ENCODE peak calls at places on chromosomes 7 and 10, in four cellular contexts. U is foreskin keratinocyte, N is osteoblast, S is tibial artery. J is an unnamed sample.

GRCh38 chr10:96645191-96645721 is 58.4 kb upstream of the TM9SF3 start:
- DNase-seq in U (no peak), N (peak; percentile 59), S (peak; percentile 53), J (peak; percentile 33)

GRCh38 chr7:151696738-151697514 is 177.2 kb upstream of the RHEB start:
- DNase-seq in U (peak; percentile 26), N (peak; percentile 29), S (no peak), J (no peak)

GRCh38 chr10:19169684-19170083 is 121.1 kb downstream of the MALRD1 start:
- DNase-seq in U (peak; percentile 1), N (no peak), S (no peak), J (no peak)

GRCh38 chr10:78934499-78934898 is 134.3 kb upstream of the ZMIZ1 start:
- DNase-seq in U (no peak), N (no peak), S (no peak), J (no peak)

GRCh38 chr10:91590904-91591791 is 41.7 kb downstream of the PPP1R3C start:
- DNase-seq in U (no peak), N (no peak), S (no peak), J (peak; percentile 81)

GRCh38 chr7:28815928-28816373 is 142.2 kb downstream of the TRIL start:
- DNase-seq in U (no peak), N (no peak), S (no peak), J (no peak)

GRCh38 chr7:43577485-43577951 is 5.4 kb upstream of the STK17A start:
- DNase-seq in U (no peak), N (no peak), S (no peak), J (no peak)

GRCh38 chr7:40232242-40232929 is 97.6 kb downstream of the SUGCT start:
- DNase-seq in U (peak; percentile 20), N (no peak), S (no peak), J (no peak)

GRCh38 chr7:12062062-12062461 is 149.0 kb upstream of the TMEM106B start:
- DNase-seq in U (no peak), N (no peak), S (no peak), J (no peak)

GRCh38 chr10:110681023-110681681 is 37.0 kb downstream of the RBM20 start:
- DNase-seq in U (no peak), N (peak; percentile 86), S (no peak), J (no peak)

GRCh38 chr7:76337147-76337546 is 21.6 kb downstream of the YWHAG start:
- DNase-seq in U (no peak), N (no peak), S (no peak), J (no peak)

GRCh38 chr7:26880852-26881251 is 16.5 kb upstream of the SKAP2 start:
- DNase-seq in U (no peak), N (no peak), S (no peak), J (no peak)

GRCh38 chr7:107660381-107661080 is at the start of gene SLC26A4:
- DNase-seq in U (no peak), N (peak; percentile 47), S (no peak), J (no peak)

GRCh38 chr10:17607603-17608332 is 9.4 kb downstream of the HACD1 start:
- DNase-seq in U (no peak), N (peak; percentile 47), S (no peak), J (no peak)

GRCh38 chr7:106182904-106183303 is 70.8 kb upstream of the SYPL1 start:
- DNase-seq in U (no peak), N (no peak), S (no peak), J (no peak)

GRCh38 chr7:120033114-120033513 is 239.9 kb upstream of the KCND2 start:
- DNase-seq in U (no peak), N (no peak), S (no peak), J (no peak)

GRCh38 chr7:152663101-152663740 is 12.7 kb downstream of the XRCC2 start:
- DNase-seq in U (no peak), N (no peak), S (no peak), J (no peak)

GRCh38 chr10:129868470-129869035 is 95.5 kb downstream of the EBF3 start:
- DNase-seq in U (no peak), N (no peak), S (no peak), J (no peak)

GRCh38 chr7:154463794-154464193 is 411.6 kb downstream of the DPP6 start:
- DNase-seq in U (no peak), N (no peak), S (no peak), J (no peak)

GRCh38 chr10:16518822-16519221 is 2.9 kb downstream of the C1QL3 start:
- DNase-seq in U (no peak), N (peak; percentile 78), S (no peak), J (no peak)

GRCh38 chr7:33733865-33734650 is 171.3 kb upstream of the BMPER start:
- DNase-seq in U (no peak), N (no peak), S (no peak), J (no peak)

GRCh38 chr10:124149143-124149542 is 55.7 kb upstream of the CHST15 start:
- DNase-seq in U (no peak), N (no peak), S (no peak), J (no peak)

GRCh38 chr10:131571845-131572244 is 260.3 kb upstream of the TCERG1L start:
- DNase-seq in U (no peak), N (no peak), S (no peak), J (no peak)

GRCh38 chr7:2190531-2190930 is 42.2 kb downstream of the MAD1L1 start:
- DNase-seq in U (peak; percentile 83), N (no peak), S (no peak), J (peak; percentile 70)

GRCh38 chr10:58979713-58980112 is 196.7 kb upstream of the PHYHIPL start:
- DNase-seq in U (no peak), N (no peak), S (no peak), J (no peak)

GRCh38 chr10:82968533-82968932 is 1093.5 kb downstream of the NRG3 start:
- DNase-seq in U (no peak), N (no peak), S (no peak), J (no peak)

GRCh38 chr7:886626-887487 is 10.5 kb downstream of the GET4 start:
- DNase-seq in U (no peak), N (no peak), S (no peak), J (no peak)

GRCh38 chr7:47738563-47739166 is 156.8 kb upstream of the TNS3 start:
- DNase-seq in U (no peak), N (no peak), S (no peak), J (no peak)

GRCh38 chr10:97173036-97173435 is 12.7 kb downstream of the SLIT1 start:
- DNase-seq in U (no peak), N (no peak), S (no peak), J (no peak)

GRCh38 chr7:33798671-33799325 is 106.5 kb upstream of the BMPER start:
- DNase-seq in U (peak; percentile 89), N (no peak), S (no peak), J (no peak)

GRCh38 chr10:81116201-81116600 is 578.5 kb downstream of the SH2D4B start:
- DNase-seq in U (peak; percentile 34), N (no peak), S (no peak), J (no peak)

GRCh38 chr10:43202657-43203490 is 64.0 kb downstream of the RASGEF1A start:
- DNase-seq in U (no peak), N (peak; percentile 83), S (peak; percentile 19), J (peak; percentile 87)

GRCh38 chr7:31882187-31882586 is 188.0 kb downstream of the PDE1C start:
- DNase-seq in U (no peak), N (no peak), S (peak; percentile 57), J (no peak)

GRCh38 chr10:43377393-43377883 is 6.0 kb downstream of the FXYD4 start:
- DNase-seq in U (no peak), N (no peak), S (no peak), J (no peak)

GRCh38 chr7:98360221-98361124 is 40.4 kb downstream of the BAIAP2L1 start:
- DNase-seq in U (no peak), N (no peak), S (no peak), J (no peak)

GRCh38 chr7:29900745-29901144 is 88.9 kb downstream of the SCRN1 start:
- DNase-seq in U (no peak), N (no peak), S (no peak), J (no peak)

GRCh38 chr7:66886152-66886551 is 34.9 kb upstream of the TMEM248 start:
- DNase-seq in U (no peak), N (no peak), S (no peak), J (no peak)
- TF ChIP-seq CTCF in U (no peak), N (no peak), S (no peak), J (no peak)

GRCh38 chr7:142855401-142855743 is 496 bp downstream of the EPHB6 start:
- DNase-seq in U (no peak), N (no peak), S (no peak), J (no peak)
- TF ChIP-seq CTCF in U (no peak), N (no peak), S (no peak), J (no peak)

GRCh38 chr7:158588085-158588877 is 658 bp upstream of the PTPRN2 start:
- DNase-seq in U (no peak), N (no peak), S (no peak), J (no peak)

GRCh38 chr7:158589653-158590052 is 2.0 kb upstream of the PTPRN2 start:
- DNase-seq in U (no peak), N (no peak), S (no peak), J (no peak)

GRCh38 chr7:158587425-158588084 is at the start of gene PTPRN2:
- DNase-seq in U (no peak), N (peak; percentile 100), S (no peak), J (no peak)

GRCh38 chr7:158590181-158590530 is 2.5 kb upstream of the PTPRN2 start:
- DNase-seq in U (no peak), N (no peak), S (no peak), J (no peak)

GRCh38 chr7:158588878-158589442 is 1.3 kb upstream of the PTPRN2 start:
- DNase-seq in U (no peak), N (peak; percentile 88), S (no peak), J (no peak)
- TF ChIP-seq CTCF in U (no peak), N (no peak), S (no peak), J (no peak)

GRCh38 chr7:156532016-156532602 is 108.5 kb upstream of the RNF32 start:
- DNase-seq in U (no peak), N (no peak), S (no peak), J (no peak)
- TF ChIP-seq CTCF in U (no peak), N (no peak), S (no peak), J (no peak)

DNA sequence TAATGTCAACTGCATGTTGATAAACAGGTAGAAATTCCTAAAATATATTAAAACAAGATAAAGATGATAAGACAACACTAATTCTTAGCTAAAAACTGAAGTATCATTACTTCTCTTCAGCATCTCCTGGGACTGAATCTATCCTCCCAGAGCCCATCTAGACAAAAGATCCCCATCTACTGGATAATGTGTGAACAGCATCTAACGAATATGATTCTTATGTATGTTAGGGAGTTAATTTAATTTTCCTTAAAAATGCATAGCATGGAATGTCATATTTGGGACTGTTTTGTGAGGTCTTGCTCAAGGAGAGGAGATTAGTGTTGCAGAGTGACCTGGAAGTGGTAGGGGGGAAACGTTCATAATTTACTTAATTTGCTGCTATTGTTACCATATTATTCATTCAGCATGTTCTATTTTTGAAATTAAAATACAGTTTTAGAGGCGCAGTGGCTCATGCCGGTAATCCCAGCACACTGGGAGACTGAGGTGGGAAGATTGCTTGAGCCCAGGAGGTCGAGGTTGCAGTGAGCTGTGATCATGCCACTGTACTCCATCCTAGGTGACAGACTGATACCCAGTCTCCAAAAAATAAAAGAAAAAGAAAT is 305.1 kb upstream of the CSTF2T start:
- DNase-seq in U (peak; percentile 3), N (peak; percentile 59), S (no peak), J (no peak)
- TF ChIP-seq CTCF in U (peak; percentile 77), N (peak; percentile 68), S (peak; percentile 54), J (no peak)

GRCh38 chr7:142478479-142479220 is 220.8 kb upstream of the PRSS58 start:
- DNase-seq in U (no peak), N (no peak), S (peak; percentile 49), J (no peak)
- TF ChIP-seq CTCF in U (peak; percentile 81), N (peak; percentile 82), S (peak; percentile 25), J (no peak)